ENCODE peak calls at places on chromosomes 12 and 14, in four cellular contexts. A is left cardiac atrium, X is neural crest cell, U is fibroblast of pulmonary artery. L is an unnamed sample.

GRCh38 chr12:48997719-48998496 is 1.3 kb downstream of the DDN start:
- DNase-seq in A (peak), X (no peak), U (no peak), L (no peak)

GRCh38 chr12:126912111-126912510 is 1354.9 kb upstream of the TMEM132C start:
- DNase-seq in A (no peak), X (no peak), U (no peak), L (no peak)

GRCh38 chr12:6250343-6250742 is 50.1 kb downstream of the CD9 start:
- DNase-seq in A (no peak), X (no peak), U (peak), L (no peak)

GRCh38 chr12:113232787-113233585 is 11.7 kb downstream of the TPCN1 start:
- DNase-seq in A (no peak), X (no peak), U (no peak), L (no peak)

GRCh38 chr14:34250959-34251358 is 211.1 kb downstream of the SPTSSA start:
- DNase-seq in A (no peak), X (no peak), U (no peak), L (no peak)

GRCh38 chr12:104788848-104789271 is 169.2 kb downstream of the SLC41A2 start:
- DNase-seq in A (no peak), X (no peak), U (no peak), L (no peak)

GRCh38 chr14:30291216-30291615 is 267.7 kb upstream of the G2E3 start:
- DNase-seq in A (no peak), X (no peak), U (peak), L (no peak)

GRCh38 chr14:49946320-49947141 is 53.6 kb downstream of the ARF6 start:
- DNase-seq in A (peak), X (no peak), U (peak), L (peak)

GRCh38 chr12:12954361-12954760 is 2.4 kb upstream of the GPRC5D start:
- DNase-seq in A (no peak), X (no peak), U (peak), L (no peak)

GRCh38 chr12:118645219-118645618 is 268.9 kb downstream of the SUDS3 start:
- DNase-seq in A (no peak), X (peak), U (no peak), L (no peak)

GRCh38 chr12:49512541-49512940 is 26.3 kb upstream of the KCNH3 start:
- DNase-seq in A (no peak), X (no peak), U (no peak), L (no peak)

GRCh38 chr12:98352835-98353234 is 162.6 kb upstream of the TMPO start:
- DNase-seq in A (no peak), X (no peak), U (peak), L (no peak)

GRCh38 chr14:49766839-49767238 is 1.1 kb upstream of the KLHDC2 start:
- DNase-seq in A (no peak), X (no peak), U (no peak), L (no peak)

GRCh38 chr12:57096099-57096572 is 7.2 kb downstream of the NAB2 start:
- DNase-seq in A (no peak), X (no peak), U (no peak), L (no peak)

GRCh38 chr14:96081224-96081623 is 42.1 kb downstream of the C14orf132 start:
- DNase-seq in A (no peak), X (no peak), U (no peak), L (no peak)

GRCh38 chr14:65472189-65472588 is 59.7 kb downstream of the FUT8 start:
- DNase-seq in A (no peak), X (no peak), U (no peak), L (no peak)

GRCh38 chr14:58808828-58809227 is 171.1 kb downstream of the DACT1 start:
- DNase-seq in A (no peak), X (no peak), U (peak), L (no peak)

GRCh38 chr12:71060426-71060825 is 97.4 kb downstream of the TSPAN8 start:
- DNase-seq in A (no peak), X (no peak), U (no peak), L (no peak)

GRCh38 chr12:124477109-124477915 is 90.1 kb downstream of the NCOR2 start:
- DNase-seq in A (no peak), X (no peak), U (no peak), L (no peak)

GRCh38 chr12:31297572-31298509 is 28.1 kb downstream of the SINHCAF start:
- DNase-seq in A (no peak), X (no peak), U (no peak), L (no peak)

GRCh38 chr12:54565658-54566552 is 16.5 kb downstream of the PDE1B start:
- DNase-seq in A (no peak), X (no peak), U (no peak), L (no peak)

GRCh38 chr12:2185751-2186341 is 133.1 kb downstream of the CACNA1C start:
- DNase-seq in A (no peak), X (no peak), U (no peak), L (no peak)

GRCh38 chr14:100902295-100902694 is 1.2 kb downstream of the RTL1 start:
- DNase-seq in A (no peak), X (no peak), U (no peak), L (no peak)

GRCh38 chr14:43792980-43793379 is 714.1 kb downstream of the FSCB start:
- DNase-seq in A (no peak), X (no peak), U (no peak), L (no peak)

GRCh38 chr12:5272061-5272820 is 159.7 kb upstream of the NTF3 start:
- DNase-seq in A (no peak), X (no peak), U (no peak), L (no peak)

GRCh38 chr14:93430319-93430801 is 379 bp upstream of the UNC79 start:
- DNase-seq in A (no peak), X (peak), U (peak), L (peak)

GRCh38 chr12:94427520-94428381 is 31.9 kb downstream of the CEP83 start:
- DNase-seq in A (peak), X (no peak), U (peak), L (no peak)

GRCh38 chr14:102525213-102526143 is 15.9 kb upstream of the ANKRD9 start:
- DNase-seq in A (no peak), X (no peak), U (peak), L (no peak)

GRCh38 chr12:14841761-14842160 is 1.6 kb downstream of the ART4 start:
- DNase-seq in A (peak), X (no peak), U (peak), L (peak)

GRCh38 chr12:45174595-45174994 is 41.3 kb upstream of the ANO6 start:
- DNase-seq in A (no peak), X (no peak), U (no peak), L (peak)

GRCh38 chr12:124496584-124496983 is 70.8 kb downstream of the NCOR2 start:
- DNase-seq in A (no peak), X (no peak), U (no peak), L (no peak)

GRCh38 chr14:39266589-39266870 is 32.8 kb downstream of the MIA2 start:
- DNase-seq in A (peak), X (no peak), U (peak), L (peak)

L was measured in upper lobe of left lung.